ENCODE peak calls at places on chromosomes 16 and 17, in six cellular contexts. S is IMR-90; I is OCI-LY7; R is CD8-positive, alpha-beta memory T cell; C is CD4-positive, CD25-positive, alpha-beta regulatory T cell; A is neural progenitor cell. W is an unnamed sample.

GRCh38 chr17:30237296-30238002 is 2.0 kb upstream of the SLC6A4 start:
- DNase-seq in S (no peak), I (no peak), R (no peak), C (no peak), A (peak), W (no peak)

GRCh38 chr16:85612801-85613608 is at the start of gene GSE1:
- DNase-seq in S (peak), I (peak), R (peak), C (peak), A (peak), W (peak)

GRCh38 chr16:3020604-3021448 is 658 bp downstream of the TNFRSF12A start:
- DNase-seq in S (peak), I (peak), R (peak), C (peak), A (peak), W (peak)

GRCh38 chr17:65297384-65297783 is 160.2 kb downstream of the RGS9 start:
- DNase-seq in S (no peak), I (no peak), R (no peak), C (no peak), A (no peak), W (peak)

GRCh38 chr17:10135539-10136257 is 62.7 kb downstream of the GAS7 start:
- DNase-seq in S (peak), I (no peak), R (no peak), C (no peak), A (no peak), W (peak)

GRCh38 chr17:44901323-44901965 is 2.2 kb upstream of the EFTUD2 start:
- DNase-seq in S (peak), I (no peak), R (no peak), C (no peak), A (no peak), W (peak)

GRCh38 chr16:49587051-49587450 is 213.4 kb downstream of the C16orf78 start:
- DNase-seq in S (no peak), I (no peak), R (no peak), C (no peak), A (no peak), W (no peak)

GRCh38 chr16:74641969-74642368 is 24.7 kb downstream of the RFWD3 start:
- DNase-seq in S (no peak), I (no peak), R (no peak), C (no peak), A (no peak), W (no peak)

GRCh38 chr17:81401727-81402529 is 6.7 kb downstream of the BAHCC1 start:
- DNase-seq in S (no peak), I (peak), R (no peak), C (no peak), A (peak), W (peak)
- H3K4me3 ChIP-seq in S (no peak), I (no peak), R (no peak), C (no peak), A (no peak), W (peak)

DNA sequence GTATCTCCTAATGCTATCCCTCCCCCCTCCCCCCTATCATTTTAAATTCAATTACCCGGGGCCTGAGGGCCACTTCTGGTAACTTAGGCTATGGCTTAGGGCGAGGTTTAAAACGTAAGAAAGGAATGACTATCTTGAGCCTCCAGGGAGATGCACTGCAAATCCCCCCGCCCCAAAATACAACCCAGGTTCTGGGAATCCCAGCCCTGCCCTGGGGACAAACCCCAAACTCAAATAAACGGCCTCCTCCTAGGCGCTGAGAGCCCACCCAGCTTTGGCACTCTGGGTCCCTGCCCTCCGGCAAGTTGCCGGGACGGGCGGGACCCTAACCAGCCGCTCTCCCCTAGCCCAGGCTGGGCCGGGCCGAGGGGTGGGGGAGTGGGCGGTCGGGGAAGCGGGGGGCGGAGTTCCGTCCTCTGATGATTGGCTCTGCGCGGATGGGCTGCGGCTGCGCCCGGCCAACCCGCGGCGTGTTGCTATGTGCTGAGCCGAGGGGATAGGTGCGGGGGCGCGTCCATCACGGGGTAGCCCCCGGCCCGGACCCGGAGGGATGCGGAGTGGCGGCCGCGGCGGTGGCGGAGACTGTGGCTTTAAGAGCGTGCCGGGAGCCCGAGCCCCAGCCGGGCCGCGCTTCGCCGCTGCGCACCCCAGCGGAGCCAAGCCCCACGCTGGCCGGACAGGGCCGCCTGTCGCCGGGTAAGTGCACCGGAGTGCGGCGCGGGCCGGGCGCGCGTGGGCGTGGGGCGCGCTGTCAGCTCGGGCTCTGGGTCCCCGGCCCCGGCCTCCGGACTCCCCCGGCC is at the start of gene YPEL2:
- DNase-seq in S (peak), I (peak), R (peak), C (peak), A (peak), W (peak)
- H3K4me3 ChIP-seq in S (peak), I (peak), R (peak), C (peak), A (peak), W (peak)

GRCh38 chr17:22277595-22277994 is 585.3 kb downstream of the KCNJ18 start:
- DNase-seq in S (no peak), I (no peak), R (no peak), C (no peak), A (no peak), W (no peak)
- H3K4me3 ChIP-seq in S (no peak), I (no peak), R (no peak), C (no peak), A (no peak), W (no peak)

DNA sequence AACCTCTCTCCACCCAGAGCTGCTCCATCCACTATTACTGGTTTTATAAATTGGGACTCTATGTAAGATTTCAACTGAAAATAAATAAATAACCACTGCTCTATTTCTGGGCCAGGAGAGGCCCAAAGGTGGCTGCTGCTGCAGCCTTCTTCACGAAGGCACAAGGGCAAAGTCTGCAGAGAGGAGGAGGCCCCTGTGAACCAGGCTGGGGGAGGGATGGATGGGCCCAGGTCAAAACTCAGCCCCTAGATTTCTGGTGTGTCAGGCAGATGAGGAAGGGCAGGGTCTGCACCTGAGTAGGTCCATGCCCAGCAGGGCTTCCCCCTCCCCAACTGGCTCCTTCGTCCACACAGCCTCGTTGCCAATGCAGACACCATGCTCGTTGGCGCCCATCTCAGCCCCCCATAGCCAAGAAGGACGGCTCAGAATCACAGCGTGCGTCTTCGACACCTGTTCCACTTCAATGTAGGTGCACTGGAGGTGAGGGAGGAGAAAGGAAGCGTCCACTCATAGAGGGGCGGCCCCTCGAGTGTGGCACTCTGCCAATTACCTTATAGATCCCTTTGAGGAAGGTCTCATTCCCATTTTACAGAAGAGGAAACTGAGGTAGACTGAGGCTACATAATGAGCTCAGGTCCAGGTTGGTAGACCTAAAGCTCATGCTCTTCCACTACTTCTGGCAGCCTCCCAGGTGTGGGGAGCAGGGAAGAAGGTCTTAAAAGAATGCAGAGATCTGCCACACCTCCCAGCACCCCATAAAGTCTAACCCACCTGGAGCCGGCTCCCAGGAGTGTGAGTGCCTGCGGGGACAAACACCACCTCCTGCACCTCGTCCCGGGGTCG is 953 bp downstream of the SCRN2 start:
- DNase-seq in S (no peak), I (no peak), R (no peak), C (no peak), A (no peak), W (no peak)
- H3K4me3 ChIP-seq in S (peak), I (peak), R (peak), C (peak), A (peak), W (peak)

GRCh38 chr17:77455878-77456234 is 315.1 kb downstream of the SEC14L1 start:
- DNase-seq in S (no peak), I (no peak), R (no peak), C (no peak), A (no peak), W (no peak)

GRCh38 chr17:77458202-77459017 is 317.6 kb downstream of the SEC14L1 start:
- DNase-seq in S (no peak), I (no peak), R (no peak), C (no peak), A (no peak), W (no peak)

GRCh38 chr17:77457572-77458201 is 316.9 kb downstream of the SEC14L1 start:
- DNase-seq in S (no peak), I (no peak), R (no peak), C (no peak), A (no peak), W (no peak)

GRCh38 chr17:77456271-77456950 is 315.6 kb downstream of the SEC14L1 start:
- DNase-seq in S (no peak), I (peak), R (peak), C (no peak), A (no peak), W (no peak)

GRCh38 chr17:77456951-77457548 is 316.3 kb downstream of the SEC14L1 start:
- DNase-seq in S (no peak), I (peak), R (no peak), C (no peak), A (no peak), W (no peak)
- H3K4me3 ChIP-seq in S (no peak), I (peak), R (peak), C (peak), A (no peak), W (no peak)